ENCODE peak calls at places on chromosomes 11 and 22, in five cellular contexts. F, T, Q, K and X are unnamed samples.
A peak's percentile ranks its signal among the peaks of the same experiment; 100 is the strongest.

GRCh38 chr11:24234822-24235508 is 261.9 kb upstream of the LUZP2 start:
- DNase-seq in F (no peak), T (no peak), Q (no peak), K (peak; percentile 32), X (no peak)

GRCh38 chr11:105577645-105578044 is 32.2 kb upstream of the GRIA4 start:
- DNase-seq in F (no peak), T (no peak), Q (no peak), K (peak; percentile 3), X (no peak)

GRCh38 chr11:57276857-57277505 is 39.9 kb upstream of the APLNR start:
- DNase-seq in F (no peak), T (no peak), Q (no peak), K (no peak), X (no peak)

GRCh38 chr11:62171261-62171723 is 18.7 kb upstream of the SCGB1D1 start:
- DNase-seq in F (peak; percentile 48), T (peak; percentile 94), Q (peak; percentile 67), K (peak; percentile 10), X (peak; percentile 16)

GRCh38 chr11:67312187-67313021 is 9.1 kb downstream of the SSH3 start:
- DNase-seq in F (no peak), T (peak; percentile 52), Q (no peak), K (no peak), X (peak; percentile 46)

GRCh38 chr11:64613648-64614047 is 22.6 kb downstream of the SLC22A12 start:
- DNase-seq in F (no peak), T (no peak), Q (no peak), K (no peak), X (no peak)

GRCh38 chr11:117842131-117842941 is 17.8 kb upstream of the FXYD2 start:
- DNase-seq in F (no peak), T (no peak), Q (no peak), K (no peak), X (no peak)

GRCh38 chr11:73048446-73048845 is 93.7 kb downstream of the FCHSD2 start:
- DNase-seq in F (no peak), T (no peak), Q (no peak), K (no peak), X (no peak)

GRCh38 chr11:33532720-33533119 is 167.9 kb downstream of the C11orf91 start:
- DNase-seq in F (no peak), T (no peak), Q (no peak), K (no peak), X (no peak)

GRCh38 chr11:112219476-112220232 is 6.6 kb upstream of the PTS start:
- DNase-seq in F (peak; percentile 32), T (peak; percentile 54), Q (no peak), K (peak; percentile 52), X (peak; percentile 5)

GRCh38 chr11:121521145-121522042 is 68.6 kb upstream of the SORL1-AS1 start:
- DNase-seq in F (no peak), T (no peak), Q (no peak), K (no peak), X (no peak)

GRCh38 chr11:114395776-114396175 is 4.5 kb downstream of the C11orf71 start:
- DNase-seq in F (no peak), T (no peak), Q (no peak), K (no peak), X (no peak)

GRCh38 chr11:65280646-65281045 is 18.9 kb downstream of the POLA2 start:
- DNase-seq in F (no peak), T (no peak), Q (no peak), K (no peak), X (no peak)

GRCh38 chr11:119721129-119722120 is 7.6 kb downstream of the NECTIN1 start:
- DNase-seq in F (no peak), T (no peak), Q (no peak), K (no peak), X (no peak)

GRCh38 chr22:38074181-38075104 is 9.5 kb downstream of the SLC16A8 start:
- DNase-seq in F (no peak), T (no peak), Q (no peak), K (peak; percentile 10), X (no peak)

GRCh38 chr22:27312567-27313507 is 488.7 kb downstream of the MN1 start:
- DNase-seq in F (no peak), T (no peak), Q (no peak), K (no peak), X (no peak)

GRCh38 chr11:72831521-72832300 is 17.5 kb downstream of the ATG16L2 start:
- DNase-seq in F (peak; percentile 62), T (peak; percentile 48), Q (no peak), K (no peak), X (no peak)

GRCh38 chr11:85918910-85919794 is 64.0 kb downstream of the CCDC83 start:
- DNase-seq in F (no peak), T (no peak), Q (no peak), K (no peak), X (no peak)

GRCh38 chr11:69588270-69588669 is 52.7 kb upstream of the CCND1 start:
- DNase-seq in F (no peak), T (no peak), Q (no peak), K (peak; percentile 23), X (no peak)

GRCh38 chr22:38715176-38715764 is 9.5 kb downstream of the GTPBP1 start:
- DNase-seq in F (no peak), T (no peak), Q (no peak), K (no peak), X (no peak)

GRCh38 chr11:129324533-129325175 is 51.0 kb upstream of the BARX2 start:
- DNase-seq in F (no peak), T (no peak), Q (no peak), K (no peak), X (no peak)

GRCh38 chr11:35822815-35823495 is 120.9 kb upstream of the LDLRAD3 start:
- DNase-seq in F (no peak), T (no peak), Q (no peak), K (no peak), X (no peak)

GRCh38 chr22:43168416-43169309 is 17.3 kb downstream of the TSPO start:
- DNase-seq in F (no peak), T (no peak), Q (no peak), K (no peak), X (no peak)

GRCh38 chr11:66322732-66323427 is 6.0 kb upstream of the CD248 start:
- DNase-seq in F (no peak), T (no peak), Q (no peak), K (no peak), X (no peak)

GRCh38 chr11:1345752-1346513 is 36.5 kb upstream of the TOLLIP start:
- DNase-seq in F (no peak), T (peak; percentile 38), Q (no peak), K (no peak), X (no peak)